ENCODE peak calls at places on chromosomes 6 and 20, in eight cellular contexts. M, A, X, U, I, D, Q and B are unnamed samples.

GRCh38 chr6:100260584-100260983 is 204.1 kb downstream of the SIM1 start:
- DNase-seq in A (no peak), Q (no peak), M (no peak), D (no peak), X (no peak), U (no peak), I (peak), B (no peak)

GRCh38 chr6:148240866-148241477 is 101.7 kb upstream of the SASH1 start:
- DNase-seq in A (no peak), I (peak), D (no peak), Q (no peak), X (no peak), U (no peak), M (no peak), B (no peak)

GRCh38 chr6:5072440-5072839 is 12.7 kb upstream of the PPP1R3G start:
- DNase-seq in X (no peak), A (no peak), Q (no peak), I (no peak), D (no peak), M (no peak), U (no peak), B (no peak)

GRCh38 chr6:20352346-20352745 is 49.3 kb upstream of the E2F3 start:
- DNase-seq in M (no peak), U (no peak), D (no peak), A (no peak), X (no peak), Q (no peak), I (no peak), B (no peak)

GRCh38 chr6:154537486-154537885 is 27.0 kb upstream of the CNKSR3 start:
- DNase-seq in I (no peak), A (no peak), X (no peak), Q (no peak), U (no peak), D (no peak), M (no peak), B (no peak)

GRCh38 chr6:62889240-62889639 is 322.0 kb upstream of the FKBP1C start:
- DNase-seq in M (no peak), A (no peak), I (no peak), U (no peak), Q (no peak), D (no peak), X (no peak), B (no peak)

GRCh38 chr20:59153355-59153681 is 10.3 kb upstream of the ZNF831 start:
- DNase-seq in Q (no peak), I (no peak), D (no peak), U (no peak), X (peak), M (peak), A (no peak), B (no peak)

GRCh38 chr6:152338335-152339125 is 298.6 kb downstream of the SYNE1 start:
- DNase-seq in A (peak), M (no peak), D (no peak), Q (peak), I (peak), U (no peak), X (peak), B (peak)

GRCh38 chr6:8276148-8276547 is 159.2 kb downstream of the SLC35B3 start:
- DNase-seq in U (no peak), Q (no peak), M (no peak), I (no peak), X (no peak), A (no peak), D (no peak), B (no peak)

GRCh38 chr6:41176189-41176588 is 13.3 kb upstream of the TREM2 start:
- DNase-seq in M (no peak), X (no peak), Q (no peak), U (no peak), D (no peak), A (no peak), I (no peak), B (no peak)

GRCh38 chr20:53413188-53413631 is 180.4 kb downstream of the ZNF217 start:
- DNase-seq in U (no peak), Q (peak), A (no peak), X (no peak), D (peak), M (no peak), I (no peak), B (no peak)

GRCh38 chr6:50049829-50050228 is at the start of gene DEFB112:
- DNase-seq in Q (no peak), U (no peak), D (no peak), M (no peak), I (no peak), A (no peak), X (no peak), B (no peak)

GRCh38 chr6:54156650-54157250 is 45.5 kb downstream of the MLIP start:
- DNase-seq in D (no peak), I (no peak), A (no peak), X (no peak), M (no peak), U (no peak), Q (no peak), B (no peak)

GRCh38 chr6:74482180-74482579 is 723.7 kb downstream of the COL12A1 start:
- DNase-seq in D (no peak), M (no peak), U (no peak), A (no peak), Q (no peak), I (no peak), X (no peak), B (no peak)

GRCh38 chr6:73131706-73132105 is 93.6 kb downstream of the KHDC1L start:
- DNase-seq in M (no peak), Q (no peak), X (no peak), U (no peak), A (peak), D (no peak), I (peak), B (peak)

GRCh38 chr6:139568956-139569538 is 194.6 kb upstream of the CITED2 start:
- DNase-seq in I (peak), Q (no peak), A (peak), M (no peak), D (no peak), U (peak), X (no peak), B (peak)

GRCh38 chr20:35316086-35316485 is 23.9 kb upstream of the FAM83C start:
- DNase-seq in A (no peak), D (no peak), U (no peak), M (no peak), Q (no peak), X (no peak), I (no peak), B (no peak)

GRCh38 chr20:37390891-37391525 is 45.1 kb downstream of the SRC start:
- DNase-seq in U (no peak), I (no peak), A (no peak), X (peak), Q (no peak), D (no peak), M (no peak), B (no peak)

GRCh38 chr6:137519629-137520176 is 25.5 kb upstream of the OLIG3 start:
- DNase-seq in Q (no peak), M (no peak), I (no peak), X (no peak), U (no peak), A (no peak), D (no peak), B (no peak)

GRCh38 chr6:159961523-159961922 is 7.4 kb upstream of the IGF2R start:
- DNase-seq in X (no peak), A (no peak), Q (no peak), U (no peak), D (no peak), I (peak), M (no peak), B (no peak)

GRCh38 chr20:14093652-14094051 is 98.3 kb downstream of the MACROD2 start:
- DNase-seq in A (no peak), U (no peak), Q (no peak), I (no peak), D (no peak), M (no peak), X (no peak), B (no peak)

GRCh38 chr20:32970115-32970972 is 33.9 kb downstream of the SUN5 start:
- DNase-seq in M (no peak), D (no peak), Q (no peak), X (no peak), U (no peak), A (no peak), I (no peak), B (no peak)

GRCh38 chr6:28525496-28526039 is at the start of gene GPX5:
- DNase-seq in M (no peak), X (no peak), D (no peak), U (no peak), A (peak), I (no peak), Q (no peak), B (no peak)

GRCh38 chr6:143775326-143775725 is 67.8 kb upstream of the LTV1 start:
- DNase-seq in M (no peak), Q (no peak), D (no peak), I (no peak), U (no peak), X (no peak), A (peak), B (no peak)

GRCh38 chr20:47285189-47285588 is 71.3 kb downstream of the ZMYND8 start:
- DNase-seq in M (no peak), D (no peak), I (no peak), X (no peak), Q (no peak), U (no peak), A (no peak), B (no peak)

GRCh38 chr6:43851204-43851855 is 81.3 kb downstream of the VEGFA start:
- DNase-seq in A (peak), X (no peak), D (no peak), Q (no peak), I (peak), U (peak), M (no peak), B (peak)